ENCODE peak calls at places on chromosomes 3 and 15, in eight cellular contexts. L is Panc1, M is HAP-1, C is bronchial epithelial cell, B is GM12865, J is suprapubic skin, O is psoas muscle, Y is AG09309. D is an unnamed sample.

GRCh38 chr3:5479229-5479799 is 291.8 kb downstream of the EDEM1 start:
- DNase-seq in L (no peak), M (no peak), Y (no peak), C (peak), B (peak), J (no peak), O (no peak), D (peak)

GRCh38 chr3:159953320-159953719 is 35.3 kb upstream of the IL12A start:
- DNase-seq in B (no peak), Y (no peak), O (no peak), J (no peak), M (no peak), L (no peak), C (no peak), D (no peak)

GRCh38 chr15:95636107-95636506 is 694.4 kb upstream of the NR2F2 start:
- DNase-seq in C (no peak), J (no peak), O (no peak), B (peak), Y (no peak), M (no peak), L (no peak), D (no peak)

GRCh38 chr3:107235923-107236315 is 141.3 kb upstream of the CCDC54 start:
- DNase-seq in C (peak), B (peak), L (peak), J (no peak), O (no peak), Y (peak), M (peak), D (peak)

GRCh38 chr3:125202197-125202596 is 10.4 kb downstream of the SLC12A8 start:
- DNase-seq in O (no peak), M (no peak), B (peak), J (no peak), Y (no peak), L (no peak), C (peak), D (no peak)

GRCh38 chr15:82894971-82895520 is 57.5 kb downstream of the HOMER2 start:
- DNase-seq in C (no peak), L (no peak), M (no peak), J (no peak), O (no peak), Y (no peak), B (no peak), D (no peak)

GRCh38 chr3:138673641-138674040 is 65.1 kb downstream of the FAIM start:
- DNase-seq in C (peak), O (no peak), Y (no peak), B (no peak), L (no peak), M (no peak), J (no peak), D (no peak)

GRCh38 chr3:160941885-160942494 is 163.2 kb downstream of the B3GALNT1 start:
- DNase-seq in C (peak), O (peak), M (peak), J (no peak), L (peak), B (peak), Y (peak), D (peak)

GRCh38 chr3:104536715-104537114 is 830.0 kb upstream of the ALCAM start:
- DNase-seq in M (no peak), L (no peak), J (no peak), O (no peak), B (no peak), Y (no peak), C (no peak), D (no peak)

GRCh38 chr3:63864008-63864871 is 573 bp downstream of the ATXN7 start:
- DNase-seq in O (peak), B (peak), M (peak), L (no peak), Y (no peak), J (peak), C (no peak), D (no peak)

GRCh38 chr3:185049710-185050109 is 103.2 kb downstream of the C3orf70 start:
- DNase-seq in Y (no peak), J (no peak), O (no peak), M (no peak), C (no peak), L (no peak), B (no peak), D (no peak)

GRCh38 chr3:167067844-167068161 is 312.3 kb downstream of the ZBBX start:
- DNase-seq in Y (no peak), J (no peak), O (no peak), M (no peak), B (no peak), L (no peak), C (peak), D (no peak)

GRCh38 chr3:45054196-45054857 is 28.2 kb downstream of the CLEC3B start:
- DNase-seq in L (no peak), J (no peak), O (no peak), C (peak), B (no peak), Y (peak), M (no peak), D (no peak)

DNA sequence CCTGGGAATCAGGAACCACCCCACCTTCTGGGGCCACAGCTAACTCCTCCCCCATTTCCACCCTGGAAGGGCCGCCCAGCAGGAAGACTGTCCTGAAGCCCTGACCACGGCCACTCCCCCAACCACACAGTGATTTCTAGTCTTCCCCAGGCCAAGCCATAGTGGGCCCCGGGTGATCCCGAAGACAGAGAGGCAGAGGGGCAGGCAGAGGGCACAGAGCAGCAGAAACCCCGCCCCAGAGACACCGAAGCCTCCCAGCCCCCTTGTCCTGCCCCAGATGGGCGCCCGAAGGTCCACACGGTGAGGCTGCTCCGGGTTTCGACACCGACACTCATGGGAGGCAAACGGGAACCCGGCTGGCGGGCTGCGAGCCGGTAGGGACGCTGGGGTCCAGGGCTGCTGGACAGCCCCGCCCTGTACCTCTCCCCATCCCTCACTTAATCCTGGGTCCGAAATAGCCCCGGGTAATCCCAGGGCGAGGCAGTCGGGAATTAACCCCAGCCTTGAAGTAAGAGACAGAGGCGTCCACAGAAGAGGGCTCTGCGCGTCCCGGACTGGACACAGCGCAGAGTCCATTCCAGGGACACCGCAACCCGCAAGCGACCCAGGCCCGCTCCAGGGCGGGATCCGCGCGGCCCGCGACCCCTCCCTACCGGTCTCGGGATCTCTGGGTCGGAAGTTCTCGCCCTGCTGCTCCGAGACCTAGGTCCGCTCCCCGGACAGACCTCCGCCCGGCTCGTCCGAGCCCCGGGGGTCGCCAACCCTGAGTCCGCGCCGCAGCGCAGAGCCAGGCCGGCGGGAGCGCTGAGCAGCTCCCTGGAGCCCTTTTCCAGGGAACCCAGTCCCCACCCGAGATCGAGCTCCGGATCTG is 138.2 kb downstream of the NUP210 start:
- DNase-seq in O (peak), J (no peak), C (peak), L (no peak), Y (no peak), M (peak), B (no peak), D (no peak)
- H3K4me3 ChIP-seq in O (peak), J (peak), C (no peak), L (peak), Y (no peak), M (peak), B (no peak), D (peak)

GRCh38 chr3:57127849-57128566 is 37.1 kb downstream of the IL17RD start:
- DNase-seq in C (no peak), L (no peak), Y (peak), M (no peak), O (no peak), J (no peak), B (no peak), D (peak)
- H3K4me3 ChIP-seq in C (no peak), L (no peak), Y (peak), M (no peak), O (no peak), J (no peak), B (no peak), D (no peak)

GRCh38 chr3:41915353-41915752 is 46.5 kb downstream of the ULK4 start:
- DNase-seq in Y (no peak), O (no peak), B (no peak), M (no peak), L (no peak), J (no peak), C (no peak), D (no peak)
- H3K4me3 ChIP-seq in Y (no peak), O (no peak), B (no peak), M (no peak), L (no peak), J (no peak), C (no peak), D (no peak)

GRCh38 chr15:23437673-23438072 is 9.4 kb downstream of the GOLGA6L2 start:
- DNase-seq in L (no peak), M (no peak), O (no peak), J (no peak), Y (no peak), C (no peak), B (no peak), D (no peak)
- H3K4me3 ChIP-seq in L (no peak), M (no peak), O (no peak), J (no peak), Y (no peak), C (no peak), B (no peak), D (no peak)

GRCh38 chr3:194140520-194141414 is 4.8 kb downstream of the HES1 start:
- DNase-seq in L (no peak), M (peak), C (peak), Y (no peak), J (no peak), O (peak), B (no peak), D (no peak)
- H3K4me3 ChIP-seq in L (peak), M (peak), C (peak), Y (peak), J (peak), O (peak), B (no peak), D (peak)

DNA sequence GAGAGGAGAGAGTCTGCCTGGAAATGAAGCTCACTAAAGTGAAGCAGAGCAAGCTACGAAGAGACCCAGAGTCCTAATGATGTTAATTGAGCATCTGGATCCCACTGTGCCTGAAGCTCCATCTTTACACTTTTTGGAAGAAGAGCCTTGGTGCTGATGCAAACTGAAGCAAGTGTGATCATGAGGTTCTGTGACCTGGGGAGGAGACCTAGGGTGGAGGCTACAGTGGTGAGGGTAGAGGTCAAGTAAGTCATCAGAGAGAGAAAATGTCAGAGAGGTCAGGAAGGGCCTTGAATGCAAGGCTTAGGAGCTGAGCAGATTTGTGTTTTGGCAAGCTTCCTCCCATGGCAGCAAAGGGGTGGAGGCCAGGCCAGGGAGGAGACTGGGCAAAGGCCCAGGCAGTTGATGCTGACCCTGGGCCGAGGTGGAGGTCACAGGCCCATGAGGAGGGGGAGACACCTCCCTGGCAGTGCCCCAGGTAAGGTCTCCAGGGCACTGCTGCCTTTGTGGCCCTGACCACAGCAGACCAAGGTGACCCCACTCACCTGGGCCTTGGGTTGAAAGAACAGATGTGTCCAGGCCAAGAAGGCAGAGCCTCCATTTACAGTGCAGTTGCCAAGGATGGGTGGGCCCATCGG is 1.6 kb downstream of the GRIP2 start:
- DNase-seq in B (no peak), J (no peak), M (no peak), C (no peak), O (no peak), L (no peak), Y (no peak), D (no peak)
- H3K4me3 ChIP-seq in B (no peak), J (no peak), M (no peak), C (no peak), O (peak), L (no peak), Y (no peak), D (no peak)

GRCh38 chr3:169886671-169887070 is 16.9 kb upstream of the LRRC31 start:
- DNase-seq in C (no peak), B (no peak), Y (peak), J (no peak), L (no peak), O (peak), M (no peak), D (no peak)
- H3K4me3 ChIP-seq in C (no peak), B (no peak), Y (no peak), J (no peak), L (no peak), O (no peak), M (no peak), D (no peak)

GRCh38 chr3:35483131-35483530 is 156.2 kb upstream of the ARPP21 start:
- DNase-seq in L (no peak), B (no peak), O (no peak), M (no peak), C (no peak), Y (no peak), J (no peak), D (no peak)
- H3K4me3 ChIP-seq in L (no peak), B (no peak), O (no peak), M (no peak), C (no peak), Y (no peak), J (no peak), D (no peak)